ENCODE peak calls at places on chromosomes 6 and 20, in four cellular contexts. G, B, T and Q are unnamed samples.

GRCh38 chr6:2183235-2183634 is 62.2 kb downstream of the GMDS start:
- DNase-seq in B (no peak), G (no peak), T (no peak), Q (no peak)

GRCh38 chr6:66508433-66508832 is 801.4 kb upstream of the EYS start:
- DNase-seq in G (no peak), T (no peak), B (no peak), Q (no peak)

GRCh38 chr6:42742116-42742894 is 3.6 kb downstream of the TBCC start:
- DNase-seq in G (no peak), B (no peak), T (no peak), Q (no peak)

GRCh38 chr6:136031982-136032381 is 180.5 kb downstream of the PDE7B start:
- DNase-seq in T (no peak), G (no peak), B (no peak), Q (no peak)

GRCh38 chr20:25573288-25574251 is 11.8 kb downstream of the NINL start:
- DNase-seq in T (no peak), B (no peak), G (no peak), Q (no peak)

GRCh38 chr6:14984454-14984853 is 261.4 kb upstream of the JARID2 start:
- DNase-seq in G (peak), B (peak), T (no peak), Q (no peak)

GRCh38 chr6:12709116-12709515 is 7.5 kb upstream of the PHACTR1 start:
- DNase-seq in T (no peak), G (no peak), B (no peak), Q (no peak)

GRCh38 chr6:164252260-164252659 is 837.7 kb downstream of the QKI start:
- DNase-seq in T (no peak), B (no peak), G (no peak), Q (no peak)

GRCh38 chr20:46767127-46767761 is 57.8 kb downstream of the SLC2A10 start:
- DNase-seq in B (peak), T (no peak), G (no peak), Q (no peak)

GRCh38 chr20:47691632-47692031 is 93.6 kb downstream of the SULF2 start:
- DNase-seq in G (no peak), B (no peak), T (no peak), Q (no peak)

GRCh38 chr6:135002229-135002844 is 52.3 kb downstream of the HBS1L start:
- DNase-seq in B (no peak), G (no peak), T (no peak), Q (no peak)

GRCh38 chr6:20699402-20699801 is 165.1 kb downstream of the CDKAL1 start:
- DNase-seq in G (peak), T (no peak), B (no peak), Q (no peak)

GRCh38 chr6:31042801-31043200 is 32.5 kb downstream of the MUC22 start:
- DNase-seq in B (peak), G (no peak), T (no peak), Q (no peak)

GRCh38 chr20:62787329-62787728 is 8.9 kb upstream of the MRGBP start:
- DNase-seq in G (no peak), T (no peak), B (no peak), Q (no peak)

GRCh38 chr6:132713355-132714134 is at the start of gene VNN1:
- DNase-seq in T (no peak), B (peak), G (no peak), Q (no peak)